ENCODE peak calls at places on chromosomes 6 and 20, in five cellular contexts. J, L, D, W and E are unnamed samples. For H3K27me3, the result is how much of the 10 kb centered on the place peaks cover.

GRCh38 chr20:32524871-32525501 is 60.1 kb downstream of the NOL4L start:
- DNase-seq in J (no peak), L (no peak), D (no peak), W (peak), E (no peak)

GRCh38 chr6:11427827-11428245 is 109.7 kb upstream of the TMEM170B start:
- DNase-seq in J (no peak), L (peak), D (peak), W (no peak), E (no peak)

GRCh38 chr6:134744301-134744700 is 205.6 kb downstream of the ALDH8A1 start:
- DNase-seq in J (no peak), L (peak), D (no peak), W (no peak), E (no peak)

GRCh38 chr6:168636147-168636982 is 195.4 kb downstream of the SMOC2 start:
- DNase-seq in J (no peak), L (no peak), D (no peak), W (no peak), E (no peak)

GRCh38 chr6:151440930-151441329 is 11.0 kb downstream of the RMND1 start:
- DNase-seq in J (no peak), L (peak), D (no peak), W (no peak), E (no peak)

GRCh38 chr6:126117251-126117650 is 130.9 kb downstream of the TRMT11 start:
- DNase-seq in J (no peak), L (peak), D (no peak), W (no peak), E (no peak)

GRCh38 chr6:142617158-142617557 is 315.4 kb downstream of the ADGRG6 start:
- DNase-seq in J (no peak), L (no peak), D (no peak), W (no peak), E (no peak)

GRCh38 chr6:142387997-142388815 is 86.4 kb downstream of the ADGRG6 start:
- DNase-seq in J (no peak), L (peak), D (peak), W (no peak), E (no peak)

GRCh38 chr20:22160254-22160653 is 424.1 kb downstream of the FOXA2 start:
- DNase-seq in J (no peak), L (no peak), D (no peak), W (no peak), E (no peak)

GRCh38 chr6:75201901-75202672 is 3.8 kb downstream of the COL12A1 start:
- DNase-seq in J (no peak), L (peak), D (no peak), W (no peak), E (no peak)

GRCh38 chr6:16244869-16245451 is 6.6 kb downstream of the GMPR start:
- DNase-seq in J (no peak), L (peak), D (no peak), W (no peak), E (no peak)

GRCh38 chr6:9040718-9041117 is 605.4 kb upstream of the SLC35B3 start:
- DNase-seq in J (no peak), L (no peak), D (no peak), W (no peak), E (no peak)

GRCh38 chr6:9044426-9044825 is 609.1 kb upstream of the SLC35B3 start:
- DNase-seq in J (no peak), L (no peak), D (no peak), W (no peak), E (no peak)

DNA sequence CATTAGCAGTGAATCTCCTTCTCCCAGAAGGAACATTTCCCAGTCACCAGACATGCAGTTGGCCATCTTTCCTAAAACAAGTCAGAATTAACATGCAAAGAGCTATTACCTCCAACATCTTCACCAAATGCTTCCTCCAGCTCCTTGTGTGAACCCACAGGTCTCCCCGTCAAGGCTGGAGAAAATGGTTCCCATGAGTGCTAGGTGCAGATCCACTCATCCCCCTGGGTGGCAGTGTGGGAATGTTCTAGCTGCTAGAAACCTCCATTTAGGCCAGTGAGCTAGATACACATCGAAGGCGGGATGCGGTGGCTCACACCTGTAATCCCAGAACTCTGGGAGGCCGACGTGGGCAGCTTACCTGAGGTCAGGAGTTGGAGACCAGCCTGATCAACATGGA is 603.9 kb upstream of the SLC35B3 start:
- DNase-seq in J (no peak), L (no peak), D (peak), W (no peak), E (no peak)
- TF ChIP-seq CTCF in J (no peak), L (no peak), D (peak), W (no peak), E (no peak)

DNA sequence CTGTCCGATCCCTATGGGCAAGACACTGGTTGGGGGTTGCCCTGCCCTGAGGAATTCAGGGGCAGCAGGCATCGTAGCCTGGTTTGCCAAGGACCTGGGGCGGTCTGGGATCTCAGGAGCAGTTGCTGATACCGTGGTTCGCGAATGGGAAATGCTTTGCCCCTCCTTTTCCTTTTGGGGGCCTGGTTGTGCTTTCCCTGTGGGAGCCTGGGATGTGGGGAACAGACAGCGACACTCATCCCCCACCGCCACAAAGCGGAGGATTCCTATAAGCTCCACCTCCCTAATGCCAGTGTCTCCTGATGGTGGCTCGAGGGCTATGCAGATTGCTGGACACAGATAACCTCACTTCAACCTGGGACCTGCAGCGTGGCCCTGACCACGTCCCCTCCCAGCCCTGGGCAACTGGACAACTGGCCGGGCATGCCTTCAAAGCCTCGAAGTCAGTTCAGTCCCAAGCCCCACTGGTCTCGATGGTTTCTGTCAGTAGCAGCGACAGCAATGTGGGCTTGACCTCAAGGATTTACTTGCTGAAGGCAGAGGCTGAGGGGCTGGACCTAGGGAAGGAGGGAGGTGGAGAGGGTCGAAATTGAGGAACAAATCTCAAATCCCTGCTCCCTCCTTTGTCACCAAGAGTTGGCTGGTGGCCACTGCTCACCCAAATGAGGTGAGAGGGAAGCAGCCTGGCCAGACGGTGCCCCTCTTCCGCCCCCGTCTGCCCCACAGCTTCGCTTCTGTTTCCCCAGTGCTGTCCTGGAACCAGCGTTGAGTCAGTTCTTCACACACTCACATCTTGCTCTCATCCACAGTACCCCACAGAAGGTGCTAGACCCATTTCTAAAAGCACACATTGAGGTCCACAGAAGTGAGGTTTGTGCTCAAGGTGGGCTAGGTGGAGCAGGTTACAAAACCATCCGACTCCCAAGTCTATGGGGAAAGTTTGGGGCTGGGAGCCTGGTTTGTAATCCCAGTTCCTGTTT is 3.5 kb downstream of the CEBPB start:
- DNase-seq in J (no peak), L (peak), D (no peak), W (no peak), E (no peak)
- H3K4me3 ChIP-seq in J (peak), L (peak), D (peak), W (peak), E (peak)

GRCh38 chr20:46309945-46310344 is 1.6 kb upstream of the CDH22 start:
- DNase-seq in J (no peak), L (no peak), D (no peak), W (no peak), E (no peak)
- H3K27me3 ChIP-seq in J (half or more), L (half or more), D (half or more), W (under half), E (half or more)

GRCh38 chr20:34578521-34579147 is 20.1 kb downstream of the MAP1LC3A start:
- DNase-seq in J (no peak), L (no peak), D (no peak), W (no peak), E (no peak)

GRCh38 chr20:34580588-34580940 is 22.0 kb downstream of the MAP1LC3A start:
- DNase-seq in J (no peak), L (no peak), D (no peak), W (no peak), E (no peak)

GRCh38 chr20:34578040-34578439 is 19.5 kb downstream of the MAP1LC3A start:
- DNase-seq in J (no peak), L (peak), D (no peak), W (no peak), E (no peak)

GRCh38 chr20:34579936-34580587 is 21.5 kb downstream of the MAP1LC3A start:
- DNase-seq in J (no peak), L (peak), D (peak), W (no peak), E (no peak)

GRCh38 chr20:34579191-34579661 is 20.7 kb downstream of the MAP1LC3A start:
- DNase-seq in J (no peak), L (peak), D (peak), W (peak), E (no peak)
- TF ChIP-seq CTCF in J (peak), L (peak), D (peak), W (peak), E (peak)

GRCh38 chr20:58481541-58482021 is 33.6 kb downstream of the APCDD1L start:
- DNase-seq in J (no peak), L (no peak), D (peak), W (no peak), E (no peak)
- H3K4me3 ChIP-seq in J (no peak), L (no peak), D (no peak), W (no peak), E (no peak)

DNA sequence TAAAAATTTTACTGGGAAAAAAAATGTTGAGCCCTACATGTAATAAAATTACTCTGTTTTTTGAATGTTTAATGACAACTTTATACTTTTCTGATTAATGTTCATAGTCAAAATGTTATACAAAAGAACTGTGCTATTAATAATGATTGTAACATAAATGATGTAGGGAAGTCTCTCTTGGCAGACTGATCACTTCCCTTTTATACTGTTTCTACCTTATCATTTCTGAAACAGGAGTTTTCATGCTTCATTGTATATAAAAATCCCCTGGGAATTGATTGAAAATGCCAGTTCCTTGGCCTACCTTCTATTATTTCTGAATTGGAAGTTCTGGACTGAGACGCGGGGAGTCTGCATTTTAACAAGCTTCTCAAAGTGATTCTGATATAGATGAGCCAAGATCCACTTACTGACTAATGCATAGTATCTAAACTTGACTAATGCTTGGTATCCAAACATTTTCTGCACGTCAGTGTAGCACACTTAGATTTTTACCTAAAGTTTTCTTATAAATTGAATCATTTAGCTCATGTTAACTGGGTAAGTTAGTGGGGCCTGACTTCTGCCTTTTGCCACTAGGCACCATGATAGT is 7.2 kb upstream of the HDAC2 start:
- DNase-seq in J (no peak), L (peak), D (no peak), W (no peak), E (no peak)
- H3K27me3 ChIP-seq in J (under half), L (under half), D (under half), W (under half), E (under half)

GRCh38 chr6:113050979-113051378 is 703.8 kb downstream of the RFPL4B start:
- DNase-seq in J (no peak), L (no peak), D (no peak), W (no peak), E (no peak)
- TF ChIP-seq CTCF in J (no peak), L (no peak), D (no peak), W (no peak), E (no peak)

GRCh38 chr6:167046861-167047495 is 47.8 kb downstream of the CEP43 start:
- DNase-seq in J (no peak), L (no peak), D (no peak), W (no peak), E (no peak)

GRCh38 chr6:167049275-167049674 is 50.1 kb downstream of the CEP43 start:
- DNase-seq in J (no peak), L (no peak), D (no peak), W (no peak), E (no peak)

GRCh38 chr6:167045828-167046580 is 46.8 kb downstream of the CEP43 start:
- DNase-seq in J (no peak), L (no peak), D (peak), W (no peak), E (no peak)

GRCh38 chr6:167044696-167045095 is 45.5 kb downstream of the CEP43 start:
- DNase-seq in J (no peak), L (peak), D (no peak), W (no peak), E (no peak)

GRCh38 chr6:167047554-167047953 is 48.4 kb downstream of the CEP43 start:
- DNase-seq in J (no peak), L (no peak), D (no peak), W (peak), E (no peak)
- H3K4me3 ChIP-seq in J (no peak), L (no peak), D (no peak), W (no peak), E (no peak)

GRCh38 chr6:27605401-27606342 is 132.8 kb upstream of the ZNF184 start:
- DNase-seq in J (no peak), L (peak), D (peak), W (no peak), E (no peak)

GRCh38 chr6:27599859-27600532 is 127.1 kb upstream of the ZNF184 start:
- DNase-seq in J (no peak), L (no peak), D (no peak), W (no peak), E (no peak)

GRCh38 chr6:27604986-27605385 is 132.1 kb upstream of the ZNF184 start:
- DNase-seq in J (no peak), L (no peak), D (no peak), W (no peak), E (no peak)

GRCh38 chr6:27601668-27602254 is 128.9 kb upstream of the ZNF184 start:
- DNase-seq in J (no peak), L (no peak), D (no peak), W (no peak), E (no peak)
- H3K27me3 ChIP-seq in J (under half), L (under half), D (under half), W (under half), E (under half)